ENCODE peak calls at places on chromosomes 2 and 18, in five cellular contexts. One of them, this sample, is unnamed.

GRCh38 chr18:3119401-3120323 is 100.1 kb downstream of the MYOM1 start:
- DNase-seq in heart left ventricle: no peak
- DNase-seq in thoracic aorta: no peak
- DNase-seq in HFF-Myc: no peak
- DNase-seq in breast epithelium: no peak
- DNase-seq in this sample: no peak

GRCh38 chr2:230920167-230920566 is 4.9 kb downstream of the GPR55 start:
- DNase-seq in heart left ventricle: no peak
- DNase-seq in thoracic aorta: no peak
- DNase-seq in HFF-Myc: no peak
- DNase-seq in breast epithelium: no peak
- DNase-seq in this sample: no peak

GRCh38 chr2:21467910-21468309 is 344.1 kb downstream of the TDRD15 start:
- DNase-seq in heart left ventricle: no peak
- DNase-seq in thoracic aorta: no peak
- DNase-seq in HFF-Myc: no peak
- DNase-seq in breast epithelium: no peak
- DNase-seq in this sample: no peak

GRCh38 chr18:24023185-24023814 is 8.7 kb downstream of the TTC39C start:
- DNase-seq in heart left ventricle: no peak
- DNase-seq in thoracic aorta: no peak
- DNase-seq in HFF-Myc: no peak
- DNase-seq in breast epithelium: no peak
- DNase-seq in this sample: no peak

GRCh38 chr2:238487652-238488346 is 61.1 kb downstream of the ASB1 start:
- DNase-seq in heart left ventricle: no peak
- DNase-seq in thoracic aorta: no peak
- DNase-seq in HFF-Myc: no peak
- DNase-seq in breast epithelium: no peak
- DNase-seq in this sample: no peak

GRCh38 chr18:73352546-73352945 is 484.8 kb upstream of the NETO1 start:
- DNase-seq in heart left ventricle: peak
- DNase-seq in thoracic aorta: no peak
- DNase-seq in HFF-Myc: no peak
- DNase-seq in breast epithelium: no peak
- DNase-seq in this sample: no peak

GRCh38 chr2:179344280-179344961 is 79.8 kb upstream of the SESTD1 start:
- DNase-seq in heart left ventricle: no peak
- DNase-seq in thoracic aorta: no peak
- DNase-seq in HFF-Myc: no peak
- DNase-seq in breast epithelium: no peak
- DNase-seq in this sample: no peak

GRCh38 chr2:120108749-120109148 is 95.9 kb downstream of the EPB41L5 start:
- DNase-seq in heart left ventricle: no peak
- DNase-seq in thoracic aorta: no peak
- DNase-seq in HFF-Myc: no peak
- DNase-seq in breast epithelium: no peak
- DNase-seq in this sample: no peak

GRCh38 chr2:70935468-70936164 is at the start of gene ATP6V1B1:
- DNase-seq in heart left ventricle: no peak
- DNase-seq in thoracic aorta: no peak
- DNase-seq in HFF-Myc: no peak
- DNase-seq in breast epithelium: peak
- DNase-seq in this sample: no peak

GRCh38 chr2:187155472-187155871 is 292.6 kb downstream of the CALCRL start:
- DNase-seq in heart left ventricle: no peak
- DNase-seq in thoracic aorta: no peak
- DNase-seq in HFF-Myc: no peak
- DNase-seq in breast epithelium: no peak
- DNase-seq in this sample: no peak

GRCh38 chr2:138877421-138877820 is 97.2 kb upstream of the NXPH2 start:
- DNase-seq in heart left ventricle: no peak
- DNase-seq in thoracic aorta: no peak
- DNase-seq in HFF-Myc: no peak
- DNase-seq in breast epithelium: no peak
- DNase-seq in this sample: no peak

GRCh38 chr2:178448968-178449661 is 1.9 kb downstream of the PRKRA start:
- DNase-seq in heart left ventricle: no peak
- DNase-seq in thoracic aorta: no peak
- DNase-seq in HFF-Myc: no peak
- DNase-seq in breast epithelium: no peak
- DNase-seq in this sample: no peak

GRCh38 chr2:150586858-150587257 is 99.4 kb upstream of the RND3 start:
- DNase-seq in heart left ventricle: no peak
- DNase-seq in thoracic aorta: no peak
- DNase-seq in HFF-Myc: no peak
- DNase-seq in breast epithelium: no peak
- DNase-seq in this sample: no peak

GRCh38 chr18:9094307-9095226 is 7.9 kb upstream of the NDUFV2 start:
- DNase-seq in heart left ventricle: no peak
- DNase-seq in thoracic aorta: no peak
- DNase-seq in HFF-Myc: peak
- DNase-seq in breast epithelium: no peak
- DNase-seq in this sample: no peak

GRCh38 chr2:143686585-143687164 is 557.5 kb downstream of the ARHGAP15 start:
- DNase-seq in heart left ventricle: no peak
- DNase-seq in thoracic aorta: no peak
- DNase-seq in HFF-Myc: peak
- DNase-seq in breast epithelium: no peak
- DNase-seq in this sample: no peak

GRCh38 chr2:175430236-175430635 is 248.7 kb upstream of the ATP5MC3 start:
- DNase-seq in heart left ventricle: no peak
- DNase-seq in thoracic aorta: no peak
- DNase-seq in HFF-Myc: no peak
- DNase-seq in breast epithelium: no peak
- DNase-seq in this sample: no peak

GRCh38 chr2:49490710-49491109 is 336.4 kb upstream of the FSHR start:
- DNase-seq in heart left ventricle: peak
- DNase-seq in thoracic aorta: no peak
- DNase-seq in HFF-Myc: no peak
- DNase-seq in breast epithelium: no peak
- DNase-seq in this sample: no peak

GRCh38 chr2:215773728-215774127 is 239.6 kb downstream of the MREG start:
- DNase-seq in heart left ventricle: no peak
- DNase-seq in thoracic aorta: peak
- DNase-seq in HFF-Myc: no peak
- DNase-seq in breast epithelium: no peak
- DNase-seq in this sample: no peak

GRCh38 chr2:31222086-31222485 is 4.8 kb upstream of the CAPN14 start:
- DNase-seq in heart left ventricle: no peak
- DNase-seq in thoracic aorta: no peak
- DNase-seq in HFF-Myc: no peak
- DNase-seq in breast epithelium: no peak
- DNase-seq in this sample: no peak
- H3K4me3 ChIP-seq in heart left ventricle: no peak
- H3K4me3 ChIP-seq in thoracic aorta: no peak
- H3K4me3 ChIP-seq in HFF-Myc: no peak
- H3K4me3 ChIP-seq in breast epithelium: no peak
- H3K4me3 ChIP-seq in this sample: no peak

DNA sequence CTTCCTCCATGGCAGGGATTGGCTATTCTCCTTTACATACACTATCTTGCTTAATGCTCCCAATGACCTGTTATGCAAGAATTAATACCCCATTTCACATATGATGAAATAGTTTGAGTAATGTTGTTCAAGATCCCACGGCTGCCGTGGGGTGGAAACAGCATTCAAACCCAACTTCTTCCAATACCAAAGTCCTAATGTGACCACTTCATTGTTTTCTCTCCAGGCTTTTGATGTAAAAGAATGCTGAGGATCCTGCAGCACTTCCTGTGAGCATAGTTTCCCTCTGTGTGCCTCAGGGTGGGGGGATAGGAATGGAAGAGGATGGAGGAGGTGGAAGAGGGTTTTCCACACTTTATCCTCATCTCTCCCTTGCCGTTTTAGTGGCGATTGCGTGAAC is 199.4 kb downstream of the IRS1 start:
- DNase-seq in heart left ventricle: no peak
- DNase-seq in thoracic aorta: no peak
- DNase-seq in HFF-Myc: no peak
- DNase-seq in breast epithelium: no peak
- DNase-seq in this sample: no peak
- TF ChIP-seq CTCF in heart left ventricle: no peak
- TF ChIP-seq CTCF in thoracic aorta: no peak
- TF ChIP-seq CTCF in HFF-Myc: no peak
- TF ChIP-seq CTCF in breast epithelium: no peak
- TF ChIP-seq CTCF in this sample: no peak

GRCh38 chr2:29397743-29398142 is 282.5 kb downstream of the CLIP4 start:
- DNase-seq in heart left ventricle: no peak
- DNase-seq in thoracic aorta: no peak
- DNase-seq in HFF-Myc: no peak
- DNase-seq in breast epithelium: no peak
- DNase-seq in this sample: no peak

GRCh38 chr2:29405266-29405665 is 290.1 kb downstream of the CLIP4 start:
- DNase-seq in heart left ventricle: no peak
- DNase-seq in thoracic aorta: no peak
- DNase-seq in HFF-Myc: no peak
- DNase-seq in breast epithelium: no peak
- DNase-seq in this sample: no peak

GRCh38 chr2:29405707-29406106 is 290.5 kb downstream of the CLIP4 start:
- DNase-seq in heart left ventricle: no peak
- DNase-seq in thoracic aorta: no peak
- DNase-seq in HFF-Myc: no peak
- DNase-seq in breast epithelium: no peak
- DNase-seq in this sample: no peak

GRCh38 chr2:29398384-29399237 is 283.4 kb downstream of the CLIP4 start:
- DNase-seq in heart left ventricle: no peak
- DNase-seq in thoracic aorta: no peak
- DNase-seq in HFF-Myc: no peak
- DNase-seq in breast epithelium: no peak
- DNase-seq in this sample: no peak

GRCh38 chr2:29401994-29402393 is 286.8 kb downstream of the CLIP4 start:
- DNase-seq in heart left ventricle: no peak
- DNase-seq in thoracic aorta: no peak
- DNase-seq in HFF-Myc: no peak
- DNase-seq in breast epithelium: no peak
- DNase-seq in this sample: no peak
- H3K4me3 ChIP-seq in heart left ventricle: no peak
- H3K4me3 ChIP-seq in thoracic aorta: no peak
- H3K4me3 ChIP-seq in HFF-Myc: no peak
- H3K4me3 ChIP-seq in breast epithelium: no peak
- H3K4me3 ChIP-seq in this sample: no peak

GRCh38 chr2:233772583-233772982 is 5.5 kb upstream of the MROH2A start:
- DNase-seq in heart left ventricle: no peak
- DNase-seq in thoracic aorta: no peak
- DNase-seq in HFF-Myc: no peak
- DNase-seq in breast epithelium: no peak
- DNase-seq in this sample: no peak
- TF ChIP-seq CTCF in heart left ventricle: no peak
- TF ChIP-seq CTCF in thoracic aorta: no peak
- TF ChIP-seq CTCF in HFF-Myc: no peak
- TF ChIP-seq CTCF in breast epithelium: no peak
- TF ChIP-seq CTCF in this sample: no peak